ENCODE peak calls at places on chromosomes 12 and 14, in seven cellular contexts. H, U, C, K, V, W and N are unnamed samples.

GRCh38 chr14:61812347-61813100 is 50.3 kb downstream of the SNAPC1 start:
- DNase-seq in H (no peak), U (peak; percentile 47), C (peak; percentile 13), K (no peak), V (no peak), W (no peak), N (peak; percentile 3)

GRCh38 chr12:111424793-111425251 is 19.1 kb downstream of the SH2B3 start:
- DNase-seq in H (no peak), U (no peak), C (no peak), K (no peak), V (no peak), W (no peak), N (no peak)

GRCh38 chr12:25960176-25960575 is 1.7 kb downstream of the RASSF8 start:
- DNase-seq in H (no peak), U (no peak), C (no peak), K (no peak), V (no peak), W (peak; percentile 28), N (no peak)

GRCh38 chr12:3152013-3152412 is 74.8 kb downstream of the TSPAN9 start:
- DNase-seq in H (no peak), U (peak; percentile 47), C (peak; percentile 88), K (no peak), V (no peak), W (no peak), N (peak; percentile 32)

GRCh38 chr14:24465369-24465768 is 22.8 kb upstream of the SDR39U1 start:
- DNase-seq in H (no peak), U (no peak), C (no peak), K (no peak), V (no peak), W (no peak), N (no peak)

GRCh38 chr12:39292125-39292630 is 150.7 kb downstream of the KIF21A start:
- DNase-seq in H (no peak), U (no peak), C (no peak), K (no peak), V (no peak), W (no peak), N (no peak)

GRCh38 chr14:60051690-60052324 is 39.9 kb upstream of the PCNX4 start:
- DNase-seq in H (no peak), U (no peak), C (no peak), K (no peak), V (no peak), W (peak; percentile 0), N (peak; percentile 2)

GRCh38 chr14:104282332-104283196 is 144.2 kb downstream of the KIF26A start:
- DNase-seq in H (no peak), U (no peak), C (no peak), K (no peak), V (peak; percentile 42), W (no peak), N (no peak)

GRCh38 chr14:91415794-91416743 is 1.6 kb downstream of the CCDC88C start:
- DNase-seq in H (no peak), U (peak; percentile 30), C (no peak), K (no peak), V (peak; percentile 90), W (no peak), N (no peak)

GRCh38 chr12:40325349-40325960 is 100.7 kb downstream of the LRRK2 start:
- DNase-seq in H (no peak), U (peak; percentile 34), C (peak; percentile 27), K (no peak), V (no peak), W (peak; percentile 4), N (no peak)

GRCh38 chr12:113292547-113292946 is 42.4 kb downstream of the SLC8B1 start:
- DNase-seq in H (no peak), U (no peak), C (no peak), K (no peak), V (no peak), W (no peak), N (no peak)